ENCODE peak calls at places on chromosome 11, in six cellular contexts. W, T, Z, C, D and F are unnamed samples.

GRCh38 chr11:86245369-86246292 is 1.1 kb downstream of the EED start:
- DNase-seq in C (peak), D (peak), Z (peak), W (no peak), T (no peak), F (peak)

GRCh38 chr11:13561860-13562259 is 66.1 kb upstream of the PTH start:
- DNase-seq in T (no peak), Z (no peak), W (no peak), C (no peak), D (no peak), F (no peak)

GRCh38 chr11:123163621-123164020 is 31.4 kb downstream of the CLMP start:
- DNase-seq in C (no peak), W (no peak), Z (no peak), D (no peak), T (no peak), F (no peak)

GRCh38 chr11:110715541-110715940 is 3.3 kb upstream of the ARHGAP20 start:
- DNase-seq in Z (no peak), T (no peak), C (peak), W (no peak), D (no peak), F (no peak)

GRCh38 chr11:105152556-105152955 is 13.0 kb upstream of the CARD18 start:
- DNase-seq in W (no peak), C (no peak), Z (no peak), D (no peak), T (no peak), F (no peak)

GRCh38 chr11:64298966-64299846 is 952 bp upstream of the CATSPERZ start:
- DNase-seq in Z (peak), W (no peak), C (peak), T (peak), D (peak), F (no peak)

GRCh38 chr11:71433648-71434450 is 14.3 kb downstream of the DHCR7 start:
- DNase-seq in C (peak), W (no peak), D (no peak), Z (no peak), T (no peak), F (no peak)

GRCh38 chr11:102427068-102427467 is 25.5 kb downstream of the TMEM123 start:
- DNase-seq in T (no peak), Z (no peak), C (no peak), W (no peak), D (no peak), F (no peak)

GRCh38 chr11:107756553-107756952 is 44.7 kb upstream of the SLN start:
- DNase-seq in T (no peak), D (peak), C (no peak), W (no peak), Z (no peak), F (no peak)

GRCh38 chr11:128687321-128687720 is 6.6 kb upstream of the FLI1 start:
- DNase-seq in D (peak), Z (peak), W (no peak), C (peak), T (no peak), F (no peak)

GRCh38 chr11:77672276-77672675 is 34.7 kb upstream of the CLNS1A start:
- DNase-seq in D (no peak), T (no peak), Z (no peak), W (no peak), C (peak), F (peak)

GRCh38 chr11:1943977-1944376 is 3.2 kb upstream of the MRPL23 start:
- DNase-seq in C (peak), Z (no peak), T (no peak), W (no peak), D (no peak), F (peak)

GRCh38 chr11:57699813-57700212 is 12.2 kb downstream of the MED19 start:
- DNase-seq in D (no peak), T (no peak), C (no peak), W (no peak), Z (peak), F (no peak)

GRCh38 chr11:47477323-47477722 is 28.4 kb upstream of the RAPSN start:
- DNase-seq in Z (no peak), D (no peak), C (peak), T (no peak), W (no peak), F (peak)

GRCh38 chr11:46944356-46944755 is 7.8 kb downstream of the CSTPP1 start:
- DNase-seq in C (no peak), Z (no peak), T (no peak), W (no peak), D (no peak), F (no peak)

GRCh38 chr11:126332221-126332711 is 23.2 kb upstream of the ST3GAL4 start:
- DNase-seq in T (no peak), C (peak), W (no peak), Z (no peak), D (no peak), F (peak)

GRCh38 chr11:21225860-21226259 is 556.5 kb downstream of the NELL1 start:
- DNase-seq in T (no peak), W (no peak), Z (no peak), D (no peak), C (no peak), F (no peak)

GRCh38 chr11:2673250-2673610 is 26.6 kb downstream of the KCNQ1OT1 start:
- DNase-seq in W (no peak), Z (no peak), T (no peak), D (no peak), C (no peak), F (no peak)

GRCh38 chr11:131692151-131692550 is 321.7 kb downstream of the NTM start:
- DNase-seq in T (no peak), C (peak), W (no peak), D (no peak), Z (no peak), F (no peak)

GRCh38 chr11:105960252-105961245 is 61.5 kb downstream of the MSANTD4 start:
- DNase-seq in C (no peak), T (no peak), D (peak), Z (peak), W (no peak), F (no peak)

GRCh38 chr11:119416606-119417580 is 6.1 kb downstream of the THY1 start:
- DNase-seq in D (no peak), C (peak), Z (peak), T (no peak), W (no peak), F (peak)

GRCh38 chr11:31817621-31818493 is 6.7 kb upstream of the PAX6 start:
- DNase-seq in C (no peak), D (peak), W (no peak), Z (peak), T (no peak), F (no peak)

GRCh38 chr11:31817054-31817620 is 6.0 kb upstream of the PAX6 start:
- DNase-seq in T (no peak), D (peak), Z (peak), C (no peak), W (no peak), F (peak)

GRCh38 chr11:31815743-31816466 is 4.8 kb upstream of the PAX6 start:
- DNase-seq in C (peak), D (peak), Z (no peak), T (no peak), W (no peak), F (no peak)

GRCh38 chr11:31818874-31819331 is 7.8 kb upstream of the PAX6 start:
- DNase-seq in Z (peak), C (no peak), D (peak), T (no peak), W (no peak), F (no peak)

GRCh38 chr11:31816467-31817053 is 5.4 kb upstream of the PAX6 start:
- DNase-seq in C (no peak), W (no peak), Z (peak), T (no peak), D (peak), F (no peak)
- TF ChIP-seq EZH2 in C (no peak), W (no peak), Z (peak), T (no peak), D (peak), F (peak)

DNA sequence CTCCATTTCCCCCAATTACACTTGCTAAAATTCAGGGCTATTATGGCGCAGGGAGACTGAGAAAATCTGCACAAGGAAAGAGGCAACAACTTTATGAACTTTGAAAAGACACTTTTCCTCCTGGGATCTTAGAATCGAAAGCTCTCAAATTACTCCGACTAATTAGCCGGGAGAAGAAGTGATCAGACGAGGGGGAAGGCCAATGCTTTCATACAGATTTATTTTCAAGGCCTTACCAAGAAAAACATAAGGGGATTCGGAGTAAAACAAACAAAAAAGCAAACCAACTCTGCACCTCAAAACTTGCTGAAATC is 1.6 kb downstream of the PAX6 start:
- DNase-seq in T (no peak), Z (no peak), C (no peak), W (no peak), D (no peak), F (no peak)
- TF ChIP-seq EZH2 in T (no peak), Z (peak), C (no peak), W (no peak), D (no peak), F (no peak)

GRCh38 chr11:133952199-133953190 is 4.3 kb downstream of the IGSF9B start:
- DNase-seq in T (no peak), W (no peak), D (no peak), C (no peak), Z (no peak), F (no peak)

GRCh38 chr11:133953571-133953970 is 3.2 kb downstream of the IGSF9B start:
- DNase-seq in D (no peak), T (no peak), W (no peak), Z (no peak), C (no peak), F (no peak)

GRCh38 chr11:133953999-133954398 is 2.8 kb downstream of the IGSF9B start:
- DNase-seq in T (no peak), D (no peak), W (no peak), Z (no peak), C (no peak), F (no peak)

GRCh38 chr11:133950874-133951483 is 5.8 kb downstream of the IGSF9B start:
- DNase-seq in D (peak), T (no peak), W (no peak), C (no peak), Z (peak), F (no peak)

DNA sequence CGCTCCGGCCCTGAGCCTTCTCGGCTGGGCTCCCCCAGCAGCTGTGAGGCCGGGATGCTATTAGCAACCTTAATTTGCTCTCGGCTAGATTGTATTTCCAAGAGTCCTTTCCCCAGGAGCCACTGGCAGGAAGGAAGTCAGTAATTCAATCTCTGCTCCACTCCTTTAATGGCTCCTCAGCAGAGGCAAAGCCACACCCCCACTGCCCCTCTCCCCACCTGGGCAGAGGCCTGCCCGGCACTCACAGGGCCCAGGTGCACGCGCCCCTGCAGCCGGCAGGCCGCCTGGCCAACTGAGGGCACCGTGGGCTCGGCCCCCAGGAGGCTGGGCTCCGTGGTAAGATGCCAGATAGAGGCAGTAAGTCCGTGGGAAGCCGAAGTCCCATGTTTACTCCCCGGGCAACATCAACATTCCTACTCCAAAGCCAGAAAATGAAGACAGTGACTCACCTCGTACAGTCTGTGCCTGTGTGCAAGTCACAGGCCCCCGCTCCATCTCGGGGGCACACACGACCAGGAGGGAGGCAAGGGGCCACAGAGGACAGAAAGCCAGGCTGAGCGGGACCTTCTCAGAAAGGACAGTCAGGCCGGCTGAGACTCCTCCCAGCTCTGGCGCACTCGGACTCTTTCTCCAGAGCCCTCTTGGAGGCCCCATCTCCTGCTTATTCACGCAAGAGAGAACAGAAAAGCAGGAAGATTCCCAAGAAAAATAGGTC is 5.1 kb downstream of the IGSF9B start:
- DNase-seq in T (no peak), D (peak), Z (peak), W (no peak), C (peak), F (no peak)
- TF ChIP-seq EZH2 in T (no peak), D (no peak), Z (no peak), W (no peak), C (no peak), F (no peak)

GRCh38 chr11:27718853-27719574 is 18.8 kb upstream of the BDNF start:
- DNase-seq in C (peak), Z (peak), T (no peak), D (peak), W (no peak), F (no peak)
- TF ChIP-seq EZH2 in C (no peak), Z (no peak), T (no peak), D (no peak), W (no peak), F (no peak)

GRCh38 chr11:43555811-43556210 is 124.7 kb upstream of the HSD17B12 start:
- DNase-seq in D (peak), Z (no peak), T (no peak), W (no peak), C (peak), F (no peak)
- TF ChIP-seq EZH2 in D (no peak), Z (no peak), T (no peak), W (no peak), C (peak), F (no peak)